ENCODE peak calls at places on chromosomes 5 and 9, in ten cellular contexts. One of them, this sample, is unnamed.

GRCh38 chr9:98950262-98950661 is 6.6 kb downstream of the COL15A1 start:
- DNase-seq in GM04504: no peak
- DNase-seq in neuronal stem cell: no peak
- DNase-seq in NCI-H774: no peak
- DNase-seq in Daoy: no peak
- DNase-seq in posterior cingulate gyrus: no peak
- DNase-seq in fibroblast of mammary gland: no peak
- DNase-seq in iPS-NIHi11: no peak
- DNase-seq in NCI-H1417 treated with DMSO at 0.1 percent for 48 hours: no peak
- DNase-seq in IMR-90: no peak
- DNase-seq in this sample: no peak

GRCh38 chr5:97231025-97231636 is 48.1 kb upstream of the RIOK2 start:
- DNase-seq in GM04504: peak
- DNase-seq in neuronal stem cell: peak
- DNase-seq in NCI-H774: peak
- DNase-seq in Daoy: peak
- DNase-seq in posterior cingulate gyrus: no peak
- DNase-seq in fibroblast of mammary gland: peak
- DNase-seq in iPS-NIHi11: peak
- DNase-seq in NCI-H1417 treated with DMSO at 0.1 percent for 48 hours: no peak
- DNase-seq in IMR-90: peak
- DNase-seq in this sample: peak

GRCh38 chr9:129023036-129023907 is 4.9 kb downstream of the SH3GLB2 start:
- DNase-seq in GM04504: peak
- DNase-seq in neuronal stem cell: no peak
- DNase-seq in NCI-H774: no peak
- DNase-seq in Daoy: peak
- DNase-seq in posterior cingulate gyrus: peak
- DNase-seq in fibroblast of mammary gland: peak
- DNase-seq in iPS-NIHi11: peak
- DNase-seq in NCI-H1417 treated with DMSO at 0.1 percent for 48 hours: no peak
- DNase-seq in IMR-90: peak
- DNase-seq in this sample: peak

GRCh38 chr5:150283904-150284303 is 5.7 kb downstream of the CAMK2A start:
- DNase-seq in GM04504: no peak
- DNase-seq in neuronal stem cell: no peak
- DNase-seq in NCI-H774: no peak
- DNase-seq in Daoy: no peak
- DNase-seq in posterior cingulate gyrus: peak
- DNase-seq in fibroblast of mammary gland: no peak
- DNase-seq in iPS-NIHi11: no peak
- DNase-seq in NCI-H1417 treated with DMSO at 0.1 percent for 48 hours: no peak
- DNase-seq in IMR-90: no peak
- DNase-seq in this sample: no peak

GRCh38 chr5:39138182-39138487 is 63.9 kb upstream of the RICTOR start:
- DNase-seq in GM04504: no peak
- DNase-seq in neuronal stem cell: no peak
- DNase-seq in NCI-H774: no peak
- DNase-seq in Daoy: no peak
- DNase-seq in posterior cingulate gyrus: no peak
- DNase-seq in fibroblast of mammary gland: no peak
- DNase-seq in iPS-NIHi11: no peak
- DNase-seq in NCI-H1417 treated with DMSO at 0.1 percent for 48 hours: no peak
- DNase-seq in IMR-90: no peak
- DNase-seq in this sample: no peak

GRCh38 chr5:142466195-142466951 is 141.6 kb upstream of the SPRY4 start:
- DNase-seq in GM04504: no peak
- DNase-seq in neuronal stem cell: no peak
- DNase-seq in NCI-H774: no peak
- DNase-seq in Daoy: peak
- DNase-seq in posterior cingulate gyrus: no peak
- DNase-seq in fibroblast of mammary gland: peak
- DNase-seq in iPS-NIHi11: no peak
- DNase-seq in NCI-H1417 treated with DMSO at 0.1 percent for 48 hours: no peak
- DNase-seq in IMR-90: peak
- DNase-seq in this sample: no peak

GRCh38 chr5:14160116-14160515 is 17.0 kb downstream of the TRIO start:
- DNase-seq in GM04504: no peak
- DNase-seq in neuronal stem cell: no peak
- DNase-seq in NCI-H774: peak
- DNase-seq in Daoy: no peak
- DNase-seq in posterior cingulate gyrus: no peak
- DNase-seq in fibroblast of mammary gland: no peak
- DNase-seq in iPS-NIHi11: no peak
- DNase-seq in NCI-H1417 treated with DMSO at 0.1 percent for 48 hours: peak
- DNase-seq in IMR-90: no peak
- DNase-seq in this sample: no peak

GRCh38 chr5:139562847-139563246 is 1.7 kb downstream of the UBE2D2 start:
- DNase-seq in GM04504: no peak
- DNase-seq in neuronal stem cell: no peak
- DNase-seq in NCI-H774: no peak
- DNase-seq in Daoy: no peak
- DNase-seq in posterior cingulate gyrus: no peak
- DNase-seq in fibroblast of mammary gland: no peak
- DNase-seq in iPS-NIHi11: no peak
- DNase-seq in NCI-H1417 treated with DMSO at 0.1 percent for 48 hours: no peak
- DNase-seq in IMR-90: no peak
- DNase-seq in this sample: no peak

GRCh38 chr9:652896-653295 is 188.6 kb upstream of the DMRT1 start:
- DNase-seq in GM04504: no peak
- DNase-seq in neuronal stem cell: no peak
- DNase-seq in NCI-H774: no peak
- DNase-seq in Daoy: no peak
- DNase-seq in posterior cingulate gyrus: no peak
- DNase-seq in fibroblast of mammary gland: peak
- DNase-seq in iPS-NIHi11: no peak
- DNase-seq in NCI-H1417 treated with DMSO at 0.1 percent for 48 hours: no peak
- DNase-seq in IMR-90: no peak
- DNase-seq in this sample: no peak

GRCh38 chr9:84137968-84138367 is 157.4 kb downstream of the RMI1 start:
- DNase-seq in GM04504: no peak
- DNase-seq in neuronal stem cell: no peak
- DNase-seq in NCI-H774: no peak
- DNase-seq in Daoy: no peak
- DNase-seq in posterior cingulate gyrus: no peak
- DNase-seq in fibroblast of mammary gland: peak
- DNase-seq in iPS-NIHi11: no peak
- DNase-seq in NCI-H1417 treated with DMSO at 0.1 percent for 48 hours: no peak
- DNase-seq in IMR-90: no peak
- DNase-seq in this sample: no peak

GRCh38 chr9:134059661-134060395 is 8.0 kb downstream of the BRD3 start:
- DNase-seq in GM04504: no peak
- DNase-seq in neuronal stem cell: no peak
- DNase-seq in NCI-H774: no peak
- DNase-seq in Daoy: peak
- DNase-seq in posterior cingulate gyrus: peak
- DNase-seq in fibroblast of mammary gland: no peak
- DNase-seq in iPS-NIHi11: peak
- DNase-seq in NCI-H1417 treated with DMSO at 0.1 percent for 48 hours: no peak
- DNase-seq in IMR-90: no peak
- DNase-seq in this sample: peak

GRCh38 chr5:144191998-144192397 is 21.3 kb downstream of the KCTD16 start:
- DNase-seq in GM04504: no peak
- DNase-seq in neuronal stem cell: no peak
- DNase-seq in NCI-H774: peak
- DNase-seq in Daoy: peak
- DNase-seq in posterior cingulate gyrus: no peak
- DNase-seq in fibroblast of mammary gland: peak
- DNase-seq in iPS-NIHi11: peak
- DNase-seq in NCI-H1417 treated with DMSO at 0.1 percent for 48 hours: no peak
- DNase-seq in IMR-90: peak
- DNase-seq in this sample: peak

GRCh38 chr9:3758816-3759576 is 233.2 kb upstream of the RFX3 start:
- DNase-seq in GM04504: no peak
- DNase-seq in neuronal stem cell: no peak
- DNase-seq in NCI-H774: no peak
- DNase-seq in Daoy: no peak
- DNase-seq in posterior cingulate gyrus: no peak
- DNase-seq in fibroblast of mammary gland: no peak
- DNase-seq in iPS-NIHi11: no peak
- DNase-seq in NCI-H1417 treated with DMSO at 0.1 percent for 48 hours: no peak
- DNase-seq in IMR-90: peak
- DNase-seq in this sample: peak

GRCh38 chr9:136807281-136808074 is at the start of gene RABL6:
- DNase-seq in GM04504: peak
- DNase-seq in neuronal stem cell: peak
- DNase-seq in NCI-H774: peak
- DNase-seq in Daoy: peak
- DNase-seq in posterior cingulate gyrus: peak
- DNase-seq in fibroblast of mammary gland: peak
- DNase-seq in iPS-NIHi11: peak
- DNase-seq in NCI-H1417 treated with DMSO at 0.1 percent for 48 hours: no peak
- DNase-seq in IMR-90: peak
- DNase-seq in this sample: peak

GRCh38 chr9:136403538-136403914 is 3.6 kb upstream of the SNAPC4 start:
- DNase-seq in GM04504: no peak
- DNase-seq in neuronal stem cell: no peak
- DNase-seq in NCI-H774: no peak
- DNase-seq in Daoy: no peak
- DNase-seq in posterior cingulate gyrus: no peak
- DNase-seq in fibroblast of mammary gland: no peak
- DNase-seq in iPS-NIHi11: no peak
- DNase-seq in NCI-H1417 treated with DMSO at 0.1 percent for 48 hours: no peak
- DNase-seq in IMR-90: no peak
- DNase-seq in this sample: no peak

GRCh38 chr5:173042708-173043107 is 13.4 kb upstream of the CREBRF start:
- DNase-seq in GM04504: no peak
- DNase-seq in neuronal stem cell: no peak
- DNase-seq in NCI-H774: no peak
- DNase-seq in Daoy: no peak
- DNase-seq in posterior cingulate gyrus: no peak
- DNase-seq in fibroblast of mammary gland: no peak
- DNase-seq in iPS-NIHi11: no peak
- DNase-seq in NCI-H1417 treated with DMSO at 0.1 percent for 48 hours: no peak
- DNase-seq in IMR-90: no peak
- DNase-seq in this sample: no peak

GRCh38 chr5:128195316-128195715 is 111.8 kb downstream of the SLC12A2 start:
- DNase-seq in GM04504: no peak
- DNase-seq in neuronal stem cell: no peak
- DNase-seq in NCI-H774: no peak
- DNase-seq in Daoy: no peak
- DNase-seq in posterior cingulate gyrus: no peak
- DNase-seq in fibroblast of mammary gland: no peak
- DNase-seq in iPS-NIHi11: no peak
- DNase-seq in NCI-H1417 treated with DMSO at 0.1 percent for 48 hours: no peak
- DNase-seq in IMR-90: no peak
- DNase-seq in this sample: no peak

GRCh38 chr9:129166962-129167557 is 11.0 kb downstream of the IER5L start:
- DNase-seq in GM04504: peak
- DNase-seq in neuronal stem cell: no peak
- DNase-seq in NCI-H774: peak
- DNase-seq in Daoy: no peak
- DNase-seq in posterior cingulate gyrus: peak
- DNase-seq in fibroblast of mammary gland: peak
- DNase-seq in iPS-NIHi11: peak
- DNase-seq in NCI-H1417 treated with DMSO at 0.1 percent for 48 hours: peak
- DNase-seq in IMR-90: peak
- DNase-seq in this sample: peak

GRCh38 chr5:38871790-38872551 is 26.2 kb downstream of the OSMR start:
- DNase-seq in GM04504: peak
- DNase-seq in neuronal stem cell: no peak
- DNase-seq in NCI-H774: no peak
- DNase-seq in Daoy: peak
- DNase-seq in posterior cingulate gyrus: no peak
- DNase-seq in fibroblast of mammary gland: peak
- DNase-seq in iPS-NIHi11: no peak
- DNase-seq in NCI-H1417 treated with DMSO at 0.1 percent for 48 hours: no peak
- DNase-seq in IMR-90: peak
- DNase-seq in this sample: peak

GRCh38 chr9:16532681-16533450 is 337.6 kb downstream of the BNC2 start:
- DNase-seq in GM04504: no peak
- DNase-seq in neuronal stem cell: no peak
- DNase-seq in NCI-H774: no peak
- DNase-seq in Daoy: peak
- DNase-seq in posterior cingulate gyrus: no peak
- DNase-seq in fibroblast of mammary gland: peak
- DNase-seq in iPS-NIHi11: no peak
- DNase-seq in NCI-H1417 treated with DMSO at 0.1 percent for 48 hours: no peak
- DNase-seq in IMR-90: peak
- DNase-seq in this sample: peak

GRCh38 chr5:123344819-123345426 is 78.3 kb downstream of the CEP120 start:
- DNase-seq in GM04504: peak
- DNase-seq in neuronal stem cell: peak
- DNase-seq in NCI-H774: peak
- DNase-seq in Daoy: peak
- DNase-seq in posterior cingulate gyrus: no peak
- DNase-seq in fibroblast of mammary gland: peak
- DNase-seq in iPS-NIHi11: peak
- DNase-seq in NCI-H1417 treated with DMSO at 0.1 percent for 48 hours: no peak
- DNase-seq in IMR-90: peak
- DNase-seq in this sample: peak

GRCh38 chr5:150411245-150411979 is 1.3 kb downstream of the CD74 start:
- DNase-seq in GM04504: no peak
- DNase-seq in neuronal stem cell: no peak
- DNase-seq in NCI-H774: no peak
- DNase-seq in Daoy: no peak
- DNase-seq in posterior cingulate gyrus: no peak
- DNase-seq in fibroblast of mammary gland: no peak
- DNase-seq in iPS-NIHi11: peak
- DNase-seq in NCI-H1417 treated with DMSO at 0.1 percent for 48 hours: no peak
- DNase-seq in IMR-90: peak
- DNase-seq in this sample: no peak

GRCh38 chr5:128436825-128437224 is 101.2 kb downstream of the FBN2 start:
- DNase-seq in GM04504: peak
- DNase-seq in neuronal stem cell: no peak
- DNase-seq in NCI-H774: no peak
- DNase-seq in Daoy: peak
- DNase-seq in posterior cingulate gyrus: no peak
- DNase-seq in fibroblast of mammary gland: peak
- DNase-seq in iPS-NIHi11: no peak
- DNase-seq in NCI-H1417 treated with DMSO at 0.1 percent for 48 hours: no peak
- DNase-seq in IMR-90: peak
- DNase-seq in this sample: peak

GRCh38 chr5:172007795-172008465 is 1.5 kb upstream of the FBXW11 start:
- DNase-seq in GM04504: no peak
- DNase-seq in neuronal stem cell: no peak
- DNase-seq in NCI-H774: no peak
- DNase-seq in Daoy: peak
- DNase-seq in posterior cingulate gyrus: no peak
- DNase-seq in fibroblast of mammary gland: peak
- DNase-seq in iPS-NIHi11: no peak
- DNase-seq in NCI-H1417 treated with DMSO at 0.1 percent for 48 hours: no peak
- DNase-seq in IMR-90: peak
- DNase-seq in this sample: peak

This sample was measured in HT1080.